ENCODE peak calls at places on chromosomes 7 and 10, in five cellular contexts. I, X, S, N and L are unnamed samples.

GRCh38 chr10:70816220-70816894 is 609 bp downstream of the SGPL1 start:
- DNase-seq in I (peak), X (peak), S (peak), N (peak), L (no peak)

GRCh38 chr10:28676297-28676967 is 889 bp upstream of the BAMBI start:
- DNase-seq in I (no peak), X (no peak), S (no peak), N (no peak), L (no peak)

GRCh38 chr10:89217057-89217990 is 10.2 kb upstream of the CH25H start:
- DNase-seq in I (peak), X (no peak), S (peak), N (peak), L (no peak)

GRCh38 chr10:125162181-125162906 is 2.0 kb upstream of the CTBP2 start:
- DNase-seq in I (no peak), X (no peak), S (peak), N (no peak), L (no peak)

GRCh38 chr7:41711283-41712064 is 8.6 kb upstream of the INHBA start:
- DNase-seq in I (no peak), X (no peak), S (peak), N (no peak), L (no peak)

GRCh38 chr7:94056796-94057207 is 52.6 kb upstream of the BET1 start:
- DNase-seq in I (no peak), X (no peak), S (no peak), N (no peak), L (no peak)

GRCh38 chr7:152336754-152337368 is 98.9 kb downstream of the KMT2C start:
- DNase-seq in I (no peak), X (no peak), S (peak), N (peak), L (no peak)

GRCh38 chr7:112357136-112357535 is 93.1 kb upstream of the IFRD1 start:
- DNase-seq in I (no peak), X (no peak), S (no peak), N (no peak), L (no peak)

GRCh38 chr10:48523212-48523819 is 81.6 kb downstream of the ARHGAP22 start:
- DNase-seq in I (no peak), X (peak), S (peak), N (peak), L (no peak)

GRCh38 chr7:151116603-151117002 is 30.3 kb downstream of the AGAP3 start:
- DNase-seq in I (no peak), X (peak), S (no peak), N (no peak), L (no peak)

GRCh38 chr7:136993377-136993776 is 124.9 kb downstream of the CHRM2 start:
- DNase-seq in I (no peak), X (no peak), S (no peak), N (no peak), L (no peak)

GRCh38 chr10:108696792-108697477 is 1226.4 kb downstream of the XPNPEP1 start:
- DNase-seq in I (no peak), X (no peak), S (no peak), N (no peak), L (no peak)

GRCh38 chr7:26180792-26181198 is 19.8 kb downstream of the HNRNPA2B1 start:
- DNase-seq in I (no peak), X (no peak), S (no peak), N (no peak), L (no peak)

GRCh38 chr7:24406818-24407226 is 122.8 kb downstream of the NPY start:
- DNase-seq in I (no peak), X (no peak), S (no peak), N (no peak), L (no peak)

GRCh38 chr10:118501171-118501570 is 94.3 kb downstream of the PRLHR start:
- DNase-seq in I (no peak), X (no peak), S (no peak), N (no peak), L (no peak)

GRCh38 chr10:13139150-13139549 is 22.2 kb upstream of the MCM10 start:
- DNase-seq in I (no peak), X (no peak), S (no peak), N (no peak), L (no peak)

GRCh38 chr7:88344271-88344670 is 37.6 kb upstream of the STEAP4 start:
- DNase-seq in I (no peak), X (no peak), S (no peak), N (no peak), L (no peak)

GRCh38 chr7:116354546-116355422 is 144.4 kb downstream of the TES start:
- DNase-seq in I (no peak), X (peak), S (peak), N (no peak), L (no peak)

GRCh38 chr7:67604461-67605386 is 608.1 kb downstream of the TYW1 start:
- DNase-seq in I (no peak), X (no peak), S (no peak), N (no peak), L (no peak)

GRCh38 chr10:126175586-126176258 is 212.6 kb downstream of the ADAM12 start:
- DNase-seq in I (no peak), X (no peak), S (no peak), N (no peak), L (no peak)

GRCh38 chr7:122068046-122068445 is 76.0 kb downstream of the AASS start:
- DNase-seq in I (no peak), X (no peak), S (no peak), N (no peak), L (no peak)

GRCh38 chr10:124138195-124138882 is 44.9 kb upstream of the CHST15 start:
- DNase-seq in I (no peak), X (no peak), S (no peak), N (no peak), L (no peak)

GRCh38 chr7:142838461-142839213 is 16.2 kb upstream of the EPHB6 start:
- DNase-seq in I (no peak), X (no peak), S (peak), N (no peak), L (no peak)

GRCh38 chr7:107690611-107691010 is 30.0 kb downstream of the SLC26A4 start:
- DNase-seq in I (no peak), X (no peak), S (no peak), N (no peak), L (no peak)

GRCh38 chr7:108079291-108080057 is 50.7 kb downstream of the LAMB4 start:
- DNase-seq in I (no peak), X (no peak), S (peak), N (no peak), L (no peak)

GRCh38 chr7:114109299-114109698 is 190.5 kb upstream of the PPP1R3A start:
- DNase-seq in I (no peak), X (no peak), S (no peak), N (no peak), L (no peak)

GRCh38 chr10:100516847-100517246 is 2.8 kb downstream of the SEC31B start:
- DNase-seq in I (no peak), X (no peak), S (no peak), N (no peak), L (no peak)

GRCh38 chr7:50335230-50335794 is 30.8 kb downstream of the IKZF1 start:
- DNase-seq in I (no peak), X (no peak), S (no peak), N (no peak), L (no peak)
- H3K27ac ChIP-seq in I (peak), X (no peak), S (no peak), N (no peak), L (no peak)

GRCh38 chr10:127612-128432 is 7.4 kb upstream of the ZMYND11 start:
- DNase-seq in I (no peak), X (no peak), S (no peak), N (no peak), L (no peak)
- H3K27ac ChIP-seq in I (no peak), X (no peak), S (no peak), N (no peak), L (no peak)

GRCh38 chr10:31358688-31359330 is 39.8 kb downstream of the ZEB1 start:
- DNase-seq in I (no peak), X (no peak), S (no peak), N (no peak), L (no peak)
- H3K27ac ChIP-seq in I (no peak), X (no peak), S (no peak), N (no peak), L (no peak)

GRCh38 chr7:130965515-130965914 is 231.5 kb upstream of the KLF14 start:
- DNase-seq in I (no peak), X (no peak), S (no peak), N (no peak), L (no peak)
- H3K27ac ChIP-seq in I (no peak), X (no peak), S (no peak), N (no peak), L (no peak)